ENCODE peak calls at places on chromosomes 3 and 15, in five cellular contexts. One of them, this sample, is unnamed.

GRCh38 chr15:52642386-52643361 is 36.5 kb downstream of the ATOSA start:
- DNase-seq in sigmoid colon: no peak
- DNase-seq in HCT116: no peak
- DNase-seq in lower leg skin: no peak
- DNase-seq in IMR-90: peak; percentile 83
- DNase-seq in this sample: no peak

GRCh38 chr3:133871368-133872090 is 24.2 kb downstream of the RAB6B start:
- DNase-seq in sigmoid colon: no peak
- DNase-seq in HCT116: no peak
- DNase-seq in lower leg skin: peak; percentile 60
- DNase-seq in IMR-90: no peak
- DNase-seq in this sample: no peak

GRCh38 chr15:86163771-86164170 is 84.1 kb downstream of the AGBL1 start:
- DNase-seq in sigmoid colon: peak; percentile 67
- DNase-seq in HCT116: no peak
- DNase-seq in lower leg skin: no peak
- DNase-seq in IMR-90: no peak
- DNase-seq in this sample: no peak

GRCh38 chr15:39084683-39085530 is 496.0 kb upstream of the THBS1 start:
- DNase-seq in sigmoid colon: peak; percentile 81
- DNase-seq in HCT116: no peak
- DNase-seq in lower leg skin: no peak
- DNase-seq in IMR-90: peak; percentile 92
- DNase-seq in this sample: no peak

GRCh38 chr3:181700168-181701087 is 11.3 kb upstream of the SOX2 start:
- DNase-seq in sigmoid colon: no peak
- DNase-seq in HCT116: peak; percentile 69
- DNase-seq in lower leg skin: no peak
- DNase-seq in IMR-90: peak; percentile 54
- DNase-seq in this sample: no peak

GRCh38 chr3:160401301-160402095 is 2.0 kb downstream of the SMC4 start:
- DNase-seq in sigmoid colon: no peak
- DNase-seq in HCT116: no peak
- DNase-seq in lower leg skin: no peak
- DNase-seq in IMR-90: peak; percentile 88
- DNase-seq in this sample: no peak

GRCh38 chr3:52477076-52477895 is 17.9 kb upstream of the STAB1 start:
- DNase-seq in sigmoid colon: no peak
- DNase-seq in HCT116: no peak
- DNase-seq in lower leg skin: no peak
- DNase-seq in IMR-90: no peak
- DNase-seq in this sample: no peak

GRCh38 chr15:99247063-99247462 is 2.3 kb downstream of the TTC23 start:
- DNase-seq in sigmoid colon: no peak
- DNase-seq in HCT116: no peak
- DNase-seq in lower leg skin: no peak
- DNase-seq in IMR-90: no peak
- DNase-seq in this sample: no peak

GRCh38 chr3:177830411-177830849 is 633.1 kb upstream of the TBL1XR1 start:
- DNase-seq in sigmoid colon: peak; percentile 84
- DNase-seq in HCT116: no peak
- DNase-seq in lower leg skin: no peak
- DNase-seq in IMR-90: peak; percentile 71
- DNase-seq in this sample: no peak

GRCh38 chr3:81743096-81744025 is 18.1 kb downstream of the GBE1 start:
- DNase-seq in sigmoid colon: peak; percentile 74
- DNase-seq in HCT116: peak; percentile 62
- DNase-seq in lower leg skin: no peak
- DNase-seq in IMR-90: peak; percentile 98
- DNase-seq in this sample: no peak

GRCh38 chr3:197500812-197501211 is 55.0 kb downstream of the BDH1 start:
- DNase-seq in sigmoid colon: no peak
- DNase-seq in HCT116: no peak
- DNase-seq in lower leg skin: no peak
- DNase-seq in IMR-90: no peak
- DNase-seq in this sample: no peak

GRCh38 chr15:55766676-55767075 is 23.7 kb upstream of the PRTG start:
- DNase-seq in sigmoid colon: no peak
- DNase-seq in HCT116: no peak
- DNase-seq in lower leg skin: no peak
- DNase-seq in IMR-90: no peak
- DNase-seq in this sample: no peak

GRCh38 chr3:127151992-127152391 is 40.9 kb upstream of the PRR23E start:
- DNase-seq in sigmoid colon: no peak
- DNase-seq in HCT116: no peak
- DNase-seq in lower leg skin: peak; percentile 1
- DNase-seq in IMR-90: peak; percentile 6
- DNase-seq in this sample: no peak

GRCh38 chr15:90911906-90912769 is 9.0 kb downstream of the MAN2A2 start:
- DNase-seq in sigmoid colon: no peak
- DNase-seq in HCT116: no peak
- DNase-seq in lower leg skin: no peak
- DNase-seq in IMR-90: no peak
- DNase-seq in this sample: no peak

GRCh38 chr15:79432345-79433311 is 492 bp downstream of the MINAR1 start:
- DNase-seq in sigmoid colon: no peak
- DNase-seq in HCT116: no peak
- DNase-seq in lower leg skin: no peak
- DNase-seq in IMR-90: no peak
- DNase-seq in this sample: no peak

GRCh38 chr3:1131156-1131555 is 38.3 kb downstream of the CNTN6 start:
- DNase-seq in sigmoid colon: no peak
- DNase-seq in HCT116: no peak
- DNase-seq in lower leg skin: no peak
- DNase-seq in IMR-90: no peak
- DNase-seq in this sample: no peak

GRCh38 chr15:71219646-71220045 is 104.4 kb downstream of the THSD4 start:
- DNase-seq in sigmoid colon: no peak
- DNase-seq in HCT116: no peak
- DNase-seq in lower leg skin: no peak
- DNase-seq in IMR-90: peak; percentile 94
- DNase-seq in this sample: no peak

GRCh38 chr3:114727373-114727772 is 419.7 kb downstream of the ZBTB20 start:
- DNase-seq in sigmoid colon: no peak
- DNase-seq in HCT116: no peak
- DNase-seq in lower leg skin: no peak
- DNase-seq in IMR-90: no peak
- DNase-seq in this sample: no peak

GRCh38 chr3:59422312-59422711 is 372.5 kb upstream of the CFAP20DC start:
- DNase-seq in sigmoid colon: no peak
- DNase-seq in HCT116: no peak
- DNase-seq in lower leg skin: no peak
- DNase-seq in IMR-90: peak; percentile 94
- DNase-seq in this sample: no peak

GRCh38 chr15:58951388-58952060 is 18.0 kb upstream of the SLTM start:
- DNase-seq in sigmoid colon: no peak
- DNase-seq in HCT116: peak; percentile 24
- DNase-seq in lower leg skin: no peak
- DNase-seq in IMR-90: peak; percentile 84
- DNase-seq in this sample: no peak

GRCh38 chr3:58190882-58191281 is 19.9 kb downstream of the DNASE1L3 start:
- DNase-seq in sigmoid colon: no peak
- DNase-seq in HCT116: no peak
- DNase-seq in lower leg skin: no peak
- DNase-seq in IMR-90: no peak
- DNase-seq in this sample: no peak

GRCh38 chr3:139982404-139982803 is 47.4 kb downstream of the CLSTN2 start:
- DNase-seq in sigmoid colon: no peak
- DNase-seq in HCT116: no peak
- DNase-seq in lower leg skin: no peak
- DNase-seq in IMR-90: no peak
- DNase-seq in this sample: no peak

DNA sequence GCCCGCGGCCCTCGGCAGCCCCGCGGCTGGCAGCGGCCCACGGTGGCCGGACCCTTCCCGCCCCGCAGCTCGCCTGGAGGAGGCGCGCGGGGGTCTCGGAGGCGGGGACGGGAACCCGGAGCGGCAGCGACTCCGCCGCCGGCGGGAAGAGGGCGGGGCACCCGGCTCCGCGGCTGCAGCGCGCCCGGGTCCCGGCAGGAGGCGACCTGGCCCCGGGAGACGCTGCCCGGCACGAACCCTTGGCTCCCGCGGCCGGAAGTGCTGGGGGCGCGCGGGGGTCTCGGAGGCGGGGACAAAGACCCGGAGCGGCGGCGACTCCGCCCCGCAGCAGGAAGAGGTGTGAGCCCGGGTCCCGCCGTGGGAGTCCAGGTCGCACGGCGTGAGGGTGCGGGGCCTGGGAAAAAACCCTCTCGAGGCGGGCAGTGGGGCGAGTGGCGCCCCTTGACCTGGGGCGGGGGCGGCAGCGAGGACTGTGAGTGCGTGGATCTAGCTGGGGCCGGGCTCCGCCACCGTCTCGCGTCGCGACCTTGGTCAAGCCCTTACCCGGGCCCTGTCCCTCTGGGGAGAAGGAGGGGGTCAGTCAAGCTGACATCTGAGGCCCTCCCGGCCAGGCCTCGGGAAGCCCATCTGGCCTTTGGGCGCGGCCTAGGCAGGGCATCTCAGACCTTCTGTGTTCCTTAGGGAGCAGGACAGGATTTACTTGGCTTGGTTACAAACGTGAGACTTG is at the start of gene CIB2:
- DNase-seq in sigmoid colon: peak; percentile 84
- DNase-seq in HCT116: no peak
- DNase-seq in lower leg skin: peak; percentile 91
- DNase-seq in IMR-90: peak; percentile 41
- DNase-seq in this sample: no peak
- TF ChIP-seq POLR2A in sigmoid colon: no peak
- TF ChIP-seq POLR2A in HCT116: peak; percentile 26
- TF ChIP-seq POLR2A in lower leg skin: no peak
- TF ChIP-seq POLR2A in IMR-90: peak; percentile 30
- TF ChIP-seq POLR2A in this sample: no peak

GRCh38 chr3:194243172-194243861 is 107.4 kb downstream of the HES1 start:
- DNase-seq in sigmoid colon: no peak
- DNase-seq in HCT116: no peak
- DNase-seq in lower leg skin: no peak
- DNase-seq in IMR-90: no peak
- DNase-seq in this sample: no peak
- TF ChIP-seq POLR2A in sigmoid colon: no peak
- TF ChIP-seq POLR2A in HCT116: no peak
- TF ChIP-seq POLR2A in lower leg skin: no peak
- TF ChIP-seq POLR2A in IMR-90: no peak
- TF ChIP-seq POLR2A in this sample: no peak

GRCh38 chr3:29324180-29324651 is 43.3 kb downstream of the RBMS3 start:
- DNase-seq in sigmoid colon: peak; percentile 80
- DNase-seq in HCT116: no peak
- DNase-seq in lower leg skin: peak; percentile 85
- DNase-seq in IMR-90: peak; percentile 67
- DNase-seq in this sample: no peak
- TF ChIP-seq POLR2A in sigmoid colon: no peak
- TF ChIP-seq POLR2A in HCT116: no peak
- TF ChIP-seq POLR2A in lower leg skin: no peak
- TF ChIP-seq POLR2A in IMR-90: no peak
- TF ChIP-seq POLR2A in this sample: no peak

GRCh38 chr15:78010112-78010511 is 67.4 kb downstream of the TBC1D2B start:
- DNase-seq in sigmoid colon: no peak
- DNase-seq in HCT116: no peak
- DNase-seq in lower leg skin: peak; percentile 23
- DNase-seq in IMR-90: no peak
- DNase-seq in this sample: no peak
- TF ChIP-seq POLR2A in sigmoid colon: no peak
- TF ChIP-seq POLR2A in HCT116: no peak
- TF ChIP-seq POLR2A in lower leg skin: no peak
- TF ChIP-seq POLR2A in IMR-90: no peak
- TF ChIP-seq POLR2A in this sample: no peak

GRCh38 chr3:194486540-194487288 is at the start of gene ATP13A3:
- DNase-seq in sigmoid colon: peak; percentile 95
- DNase-seq in HCT116: peak; percentile 61
- DNase-seq in lower leg skin: peak; percentile 97
- DNase-seq in IMR-90: peak; percentile 88
- DNase-seq in this sample: peak; percentile 92
- TF ChIP-seq POLR2A in sigmoid colon: peak; percentile 63
- TF ChIP-seq POLR2A in HCT116: peak; percentile 71
- TF ChIP-seq POLR2A in lower leg skin: no peak
- TF ChIP-seq POLR2A in IMR-90: peak; percentile 77
- TF ChIP-seq POLR2A in this sample: peak; percentile 71

DNA sequence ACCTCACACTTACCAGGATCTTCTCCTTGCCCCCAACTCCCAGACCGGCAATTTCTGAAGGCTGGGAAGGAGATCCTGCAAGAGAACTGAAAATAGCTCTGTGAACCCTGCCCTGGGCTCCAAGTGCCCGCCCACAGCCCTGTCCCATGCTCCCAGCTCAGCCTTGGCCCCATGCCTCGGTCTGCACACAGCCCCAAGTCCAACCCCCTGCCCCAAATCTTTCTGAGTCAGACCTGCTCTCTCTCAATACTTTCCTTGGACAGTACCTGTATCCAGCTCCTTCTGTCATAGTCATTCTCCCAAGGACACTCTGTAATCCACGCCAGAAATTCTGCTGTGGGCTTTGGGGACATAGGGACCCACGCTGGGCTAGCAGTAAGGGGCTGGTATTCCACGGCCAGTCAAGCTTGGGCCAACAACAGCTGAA is 6.3 kb upstream of the SMAD3 start:
- DNase-seq in sigmoid colon: no peak
- DNase-seq in HCT116: no peak
- DNase-seq in lower leg skin: no peak
- DNase-seq in IMR-90: no peak
- DNase-seq in this sample: no peak
- TF ChIP-seq POLR2A in sigmoid colon: no peak
- TF ChIP-seq POLR2A in HCT116: no peak
- TF ChIP-seq POLR2A in lower leg skin: no peak
- TF ChIP-seq POLR2A in IMR-90: no peak
- TF ChIP-seq POLR2A in this sample: no peak

GRCh38 chr15:75208501-75209288 is 7.0 kb downstream of the C15orf39 start:
- DNase-seq in sigmoid colon: no peak
- DNase-seq in HCT116: no peak
- DNase-seq in lower leg skin: no peak
- DNase-seq in IMR-90: no peak
- DNase-seq in this sample: no peak
- TF ChIP-seq POLR2A in sigmoid colon: no peak
- TF ChIP-seq POLR2A in HCT116: no peak
- TF ChIP-seq POLR2A in lower leg skin: no peak
- TF ChIP-seq POLR2A in IMR-90: no peak
- TF ChIP-seq POLR2A in this sample: no peak

DNA sequence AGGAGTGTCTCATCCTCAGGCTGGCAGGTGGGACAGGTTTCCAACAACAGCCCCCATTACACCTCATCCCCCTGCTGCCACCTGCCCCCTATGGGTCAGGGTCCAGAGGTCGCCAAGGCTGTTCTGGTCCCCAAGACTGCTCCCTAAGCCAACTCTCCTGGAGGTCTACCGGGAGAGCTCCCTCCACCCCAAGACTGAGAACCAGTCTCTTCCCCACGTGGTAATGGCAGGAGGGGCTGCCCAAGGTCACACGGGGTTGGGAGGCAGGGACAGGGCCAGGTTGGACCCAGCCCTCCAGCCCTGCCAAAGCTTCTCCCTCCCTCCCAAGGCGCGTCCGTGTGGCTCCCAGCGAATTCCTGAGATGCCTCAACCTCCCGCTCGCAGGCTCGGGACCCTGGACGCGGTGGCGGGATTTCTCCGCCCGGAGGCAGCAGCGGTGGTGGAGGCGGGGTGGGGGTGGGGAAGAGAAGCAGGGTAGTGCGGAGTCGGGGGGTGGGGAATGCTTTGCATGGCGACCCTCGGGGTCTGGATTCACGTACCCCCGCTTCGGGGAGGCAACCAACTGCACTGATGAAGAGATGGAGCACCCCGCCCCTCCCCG is 80.1 kb downstream of the IQSEC1 start:
- DNase-seq in sigmoid colon: no peak
- DNase-seq in HCT116: no peak
- DNase-seq in lower leg skin: no peak
- DNase-seq in IMR-90: peak; percentile 11
- DNase-seq in this sample: no peak
- TF ChIP-seq POLR2A in sigmoid colon: no peak
- TF ChIP-seq POLR2A in HCT116: no peak
- TF ChIP-seq POLR2A in lower leg skin: no peak
- TF ChIP-seq POLR2A in IMR-90: no peak
- TF ChIP-seq POLR2A in this sample: no peak